ENCODE peak calls at places on chromosomes 5 and 9, in four cellular contexts. W is PC-3, M is GM23248, U is PC-9. C is an unnamed sample. For H3K27me3, the result is how much of the 10 kb centered on the place peaks cover.

GRCh38 chr5:65721050-65721774 is 697 bp downstream of the SGTB start:
- DNase-seq in W (peak), M (peak), U (no peak), C (peak)

GRCh38 chr5:122267195-122267594 is 44.8 kb upstream of the SNCAIP start:
- DNase-seq in W (no peak), M (no peak), U (no peak), C (no peak)

GRCh38 chr5:126811515-126812198 is 34.7 kb downstream of the LMNB1 start:
- DNase-seq in W (no peak), M (peak), U (no peak), C (no peak)

GRCh38 chr5:21142791-21143190 is 1154.8 kb upstream of the CDH18 start:
- DNase-seq in W (no peak), M (no peak), U (no peak), C (no peak)

GRCh38 chr5:109943701-109944235 is 254.0 kb downstream of the MAN2A1 start:
- DNase-seq in W (no peak), M (no peak), U (no peak), C (no peak)

GRCh38 chr9:23573800-23574199 is 252.2 kb downstream of the ELAVL2 start:
- DNase-seq in W (no peak), M (no peak), U (no peak), C (no peak)

GRCh38 chr5:32780508-32780919 is 69.4 kb downstream of the NPR3 start:
- DNase-seq in W (no peak), M (peak), U (no peak), C (no peak)

GRCh38 chr5:80254767-80255424 is 952 bp downstream of the SERINC5 start:
- DNase-seq in W (peak), M (peak), U (no peak), C (no peak)

GRCh38 chr9:137907776-137908175 is 30.2 kb downstream of the CACNA1B start:
- DNase-seq in W (no peak), M (no peak), U (no peak), C (no peak)

GRCh38 chr9:125794708-125795107 is 47.5 kb downstream of the PBX3 start:
- DNase-seq in W (no peak), M (no peak), U (no peak), C (no peak)

GRCh38 chr9:15718423-15718822 is 165.6 kb downstream of the CCDC171 start:
- DNase-seq in W (no peak), M (no peak), U (no peak), C (no peak)

GRCh38 chr5:161865510-161865909 is 17.6 kb downstream of the GABRA1 start:
- DNase-seq in W (no peak), M (no peak), U (no peak), C (no peak)

GRCh38 chr9:84339523-84339922 is 1.0 kb downstream of the SLC28A3 start:
- DNase-seq in W (no peak), M (no peak), U (no peak), C (no peak)

GRCh38 chr5:148905541-148905940 is 79.1 kb downstream of the ADRB2 start:
- DNase-seq in W (no peak), M (no peak), U (no peak), C (no peak)

GRCh38 chr5:51411917-51412316 is 28.7 kb downstream of the ISL1 start:
- DNase-seq in W (no peak), M (no peak), U (no peak), C (no peak)

GRCh38 chr9:104740596-104740995 is 6.9 kb upstream of the NIPSNAP3A start:
- DNase-seq in W (peak), M (peak), U (peak), C (no peak)

GRCh38 chr5:103891151-103891550 is 328.6 kb upstream of the NUDT12 start:
- DNase-seq in W (peak), M (no peak), U (no peak), C (no peak)

GRCh38 chr5:149254506-149254905 is 17.2 kb upstream of the AFAP1L1 start:
- DNase-seq in W (peak), M (peak), U (no peak), C (no peak)

GRCh38 chr5:1409386-1410110 is 35.7 kb downstream of the SLC6A3 start:
- DNase-seq in W (peak), M (peak), U (no peak), C (no peak)

GRCh38 chr5:132237141-132237540 is 9.5 kb upstream of the P4HA2 start:
- DNase-seq in W (no peak), M (peak), U (no peak), C (no peak)

GRCh38 chr5:150333400-150333799 is 24.1 kb upstream of the TCOF1 start:
- DNase-seq in W (no peak), M (no peak), U (no peak), C (no peak)

GRCh38 chr5:140228364-140228837 is 53.4 kb downstream of the CYSTM1 start:
- DNase-seq in W (no peak), M (no peak), U (no peak), C (no peak)

GRCh38 chr9:130528674-130529073 is 50.7 kb upstream of the FUBP3 start:
- DNase-seq in W (no peak), M (no peak), U (no peak), C (no peak)

GRCh38 chr5:36703245-36703860 is 96.9 kb downstream of the SLC1A3 start:
- DNase-seq in W (no peak), M (peak), U (no peak), C (no peak)

GRCh38 chr5:143594913-143595818 is 191.7 kb upstream of the NR3C1 start:
- DNase-seq in W (peak), M (peak), U (peak), C (no peak)

GRCh38 chr5:150848271-150848670 is 1.9 kb downstream of the IRGM start:
- DNase-seq in W (peak), M (peak), U (no peak), C (no peak)

GRCh38 chr5:137462816-137463520 is 36.2 kb downstream of the SPOCK1 start:
- DNase-seq in W (peak), M (peak), U (no peak), C (no peak)

GRCh38 chr5:68292316-68292715 is 76.8 kb downstream of the PIK3R1 start:
- DNase-seq in W (no peak), M (peak), U (no peak), C (no peak)

GRCh38 chr5:16871746-16872339 is 64.2 kb downstream of the MYO10 start:
- DNase-seq in W (peak), M (peak), U (no peak), C (peak)

GRCh38 chr5:88263349-88263748 is 5.3 kb downstream of the TMEM161B start:
- DNase-seq in W (no peak), M (no peak), U (no peak), C (no peak)

GRCh38 chr9:36991516-36992134 is 42.4 kb downstream of the PAX5 start:
- DNase-seq in W (peak), M (no peak), U (no peak), C (no peak)

GRCh38 chr5:170467000-170467707 is 36.7 kb upstream of the KCNIP1 start:
- DNase-seq in W (peak), M (peak), U (peak), C (peak)

GRCh38 chr5:150429410-150429873 is 16.7 kb upstream of the CD74 start:
- DNase-seq in W (no peak), M (no peak), U (no peak), C (no peak)

GRCh38 chr5:133806847-133807246 is 161.6 kb downstream of the C5orf15 start:
- DNase-seq in W (no peak), M (no peak), U (no peak), C (no peak)

GRCh38 chr5:133807348-133807747 is 161.1 kb downstream of the C5orf15 start:
- DNase-seq in W (no peak), M (no peak), U (no peak), C (no peak)

GRCh38 chr5:133814152-133814551 is 154.3 kb downstream of the C5orf15 start:
- DNase-seq in W (no peak), M (peak), U (no peak), C (no peak)

GRCh38 chr5:133809801-133810200 is 158.6 kb downstream of the C5orf15 start:
- DNase-seq in W (no peak), M (no peak), U (no peak), C (no peak)

DNA sequence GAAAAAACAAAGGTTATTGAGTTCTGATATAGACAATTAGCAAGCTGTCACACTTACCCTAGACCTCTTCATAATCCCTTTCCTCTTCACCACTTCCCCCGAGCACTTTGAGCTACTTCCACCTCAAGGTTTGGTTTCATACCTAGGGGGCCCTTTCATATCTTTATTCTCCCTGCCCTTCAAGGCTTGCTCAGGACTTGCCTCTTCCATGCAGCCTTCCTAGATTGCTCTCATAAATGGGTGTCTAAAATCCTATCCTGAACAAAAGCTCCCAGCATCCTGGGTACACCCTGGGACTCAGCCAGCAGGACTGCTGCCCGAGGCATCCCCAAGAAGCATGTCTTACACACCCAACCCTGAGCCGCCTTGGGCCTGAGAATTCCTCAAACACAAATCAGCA is 157.3 kb downstream of the C5orf15 start:
- DNase-seq in W (no peak), M (no peak), U (no peak), C (no peak)
- H3K27me3 ChIP-seq in W (under half), M (under half), U (under half), C (under half)

DNA sequence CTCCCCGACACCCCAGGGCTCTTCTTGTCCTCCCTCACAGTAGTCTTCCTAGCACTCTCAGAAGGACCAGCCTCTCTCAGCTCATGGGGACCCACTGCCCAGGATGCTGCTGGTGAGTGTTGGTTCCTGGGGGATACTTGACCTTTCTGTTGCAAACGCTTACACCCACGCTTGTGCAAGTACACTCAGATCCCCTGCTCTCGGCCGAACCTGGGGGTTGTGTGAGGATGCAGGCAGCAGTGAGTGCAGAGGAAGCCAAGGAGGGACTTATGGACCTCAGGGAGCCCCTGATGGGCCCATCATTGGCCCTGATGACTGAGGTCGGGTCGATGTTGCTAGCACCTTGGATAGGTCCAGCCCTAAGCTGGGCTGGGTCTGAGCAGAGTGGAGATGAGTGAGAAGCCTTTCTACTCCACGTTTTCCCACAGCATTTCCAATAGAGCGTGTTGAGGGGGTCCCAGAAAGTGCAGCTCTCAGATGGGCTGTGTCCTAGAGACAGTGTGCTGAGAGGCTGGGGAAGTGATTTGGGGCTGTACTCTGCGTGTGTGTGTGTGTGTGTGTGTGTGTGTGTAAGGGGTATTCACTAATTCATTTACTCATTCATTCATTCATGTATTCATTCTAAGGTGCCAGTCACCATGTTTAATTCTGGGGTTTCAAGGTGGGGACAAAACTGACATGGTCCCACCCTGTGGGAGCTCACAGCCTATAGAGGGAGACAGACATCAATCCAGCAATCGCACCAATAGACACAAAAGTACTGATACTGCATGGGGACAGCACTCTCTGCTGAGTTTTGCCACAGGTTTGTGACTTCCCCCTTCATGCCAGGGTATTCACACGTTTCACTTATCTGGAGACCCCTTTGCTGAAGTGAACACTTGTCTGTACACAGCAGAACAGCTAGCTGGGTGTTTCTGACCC is 25.2 kb upstream of the PITX1 start:
- DNase-seq in W (no peak), M (no peak), U (no peak), C (no peak)
- H3K27me3 ChIP-seq in W (under half), M (half or more), U (under half), C (under half)

DNA sequence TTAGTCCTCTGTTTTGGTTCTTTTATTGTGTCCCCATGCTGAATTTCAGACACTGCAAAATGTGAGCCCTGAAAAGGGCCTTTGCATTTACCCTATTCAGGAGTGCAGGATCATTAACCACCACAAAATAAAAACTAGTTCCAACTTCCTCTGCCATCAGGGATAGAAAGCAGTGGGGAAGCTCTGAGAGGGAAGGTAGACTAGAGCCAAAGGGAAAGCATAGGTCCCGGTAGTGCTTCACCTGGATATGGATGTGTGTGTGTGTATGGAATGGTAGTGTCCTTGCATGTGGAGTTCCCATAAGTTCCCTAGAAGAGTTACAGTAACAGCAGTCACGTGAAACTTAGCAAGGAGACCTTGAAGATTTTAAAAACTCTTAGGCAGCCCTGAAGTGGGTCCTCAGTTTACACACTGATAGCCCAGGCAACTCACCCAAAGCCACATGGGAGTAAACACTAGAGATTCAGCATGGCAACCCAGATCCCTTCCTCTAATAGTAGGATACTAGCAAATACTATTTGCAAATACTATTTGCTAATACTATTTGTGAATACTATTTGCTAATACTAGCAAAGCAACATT is 70.2 kb upstream of the IFNE start:
- DNase-seq in W (no peak), M (no peak), U (no peak), C (no peak)
- H3K27me3 ChIP-seq in W (under half), M (under half), U (under half), C (under half)

GRCh38 chr9:135515541-135515951 is 5.7 kb upstream of the LCN1 start:
- DNase-seq in W (no peak), M (no peak), U (no peak), C (no peak)

GRCh38 chr9:135514342-135515082 is 6.7 kb upstream of the LCN1 start:
- DNase-seq in W (no peak), M (no peak), U (no peak), C (no peak)

GRCh38 chr9:135515083-135515511 is 6.1 kb upstream of the LCN1 start:
- DNase-seq in W (no peak), M (no peak), U (no peak), C (no peak)

GRCh38 chr9:135517407-135517822 is 3.8 kb upstream of the LCN1 start:
- DNase-seq in W (no peak), M (no peak), U (no peak), C (no peak)

DNA sequence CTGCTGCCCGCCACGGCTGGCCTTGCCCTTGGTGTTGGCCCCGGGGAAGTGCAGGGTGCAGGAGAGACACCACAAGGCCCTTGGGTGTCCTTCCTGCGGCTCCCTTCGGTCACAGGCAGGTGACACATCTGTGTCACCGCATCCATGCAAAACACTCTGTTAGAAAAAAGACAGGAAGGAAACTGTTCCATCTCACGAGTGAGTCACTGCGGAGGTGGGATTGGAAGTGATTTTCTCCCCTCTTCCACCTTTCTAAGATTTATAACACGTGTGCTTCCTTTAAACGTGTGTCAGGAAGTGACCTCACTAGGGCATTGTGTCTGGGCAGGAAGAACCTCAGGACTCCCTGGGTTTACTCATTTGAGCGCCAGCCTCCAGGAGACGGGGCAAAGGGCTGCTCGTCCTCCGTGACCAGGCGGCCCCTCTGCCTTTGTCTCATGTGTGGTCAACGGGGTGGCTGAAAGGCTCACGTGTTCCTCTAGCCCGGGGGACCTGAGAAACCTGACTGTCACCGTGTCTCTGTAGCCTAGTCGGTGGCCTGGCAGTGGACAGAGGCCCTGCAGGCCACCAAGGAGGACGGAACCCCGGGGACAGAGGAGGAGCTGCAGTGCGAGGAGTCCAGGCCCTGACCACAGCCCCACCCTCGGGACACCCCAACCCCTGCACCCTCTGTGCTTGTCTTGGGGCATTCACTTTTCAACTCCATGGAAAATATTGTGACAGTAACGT is 4.9 kb upstream of the LCN1 start:
- DNase-seq in W (peak), M (no peak), U (no peak), C (no peak)
- H3K27me3 ChIP-seq in W (under half), M (under half), U (under half), C (under half)

DNA sequence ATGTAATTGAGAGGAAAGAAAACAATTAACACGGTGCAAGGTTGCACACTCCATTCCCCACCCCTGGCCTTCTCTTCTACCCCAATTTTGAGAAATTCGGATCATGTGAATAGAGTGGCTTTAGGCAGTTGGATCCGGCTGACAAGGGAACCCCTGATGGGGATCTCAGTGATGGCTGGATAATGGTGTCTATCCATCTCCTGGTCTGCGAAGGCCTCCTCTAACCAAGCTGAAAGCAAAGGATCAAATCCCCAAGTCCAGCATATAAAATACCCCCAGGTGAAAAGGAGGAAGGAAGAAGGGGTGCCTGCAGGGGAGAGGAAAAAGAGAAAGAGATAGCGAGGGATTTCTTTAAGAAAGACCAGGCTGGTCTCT is 16.0 kb downstream of the NR2F1 start:
- DNase-seq in W (no peak), M (no peak), U (no peak), C (no peak)
- H3K27me3 ChIP-seq in W (under half), M (under half), U (under half), C (under half)

DNA sequence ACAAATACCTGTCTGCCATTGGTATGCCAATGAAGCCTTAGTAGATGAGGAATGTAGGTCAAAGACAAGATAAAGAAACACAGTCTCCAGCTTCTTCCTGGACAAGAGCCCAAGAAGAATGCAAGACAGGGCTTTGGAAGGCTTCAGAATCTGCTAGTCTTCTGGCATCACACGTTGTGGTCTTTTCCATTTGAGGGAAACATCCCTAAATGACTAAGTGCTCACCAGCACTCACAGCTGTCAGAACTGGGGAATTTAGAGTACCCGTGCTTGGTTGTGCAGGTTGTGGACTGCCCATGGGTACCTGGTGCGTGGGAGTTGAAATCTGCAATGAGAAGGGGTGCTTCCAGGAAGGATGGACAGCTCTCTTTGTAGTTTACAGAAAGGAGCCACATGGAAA is 27.1 kb upstream of the NFIB start:
- DNase-seq in W (no peak), M (no peak), U (no peak), C (no peak)
- H3K27me3 ChIP-seq in W (under half), M (half or more), U (under half), C (half or more)

GRCh38 chr9:134942421-134943119 is 24.9 kb upstream of the FCN1 start:
- DNase-seq in W (no peak), M (peak), U (no peak), C (no peak)
- H3K27me3 ChIP-seq in W (under half), M (under half), U (half or more), C (under half)

GRCh38 chr9:81396528-81396927 is 292.8 kb downstream of the TLE1 start:
- DNase-seq in W (no peak), M (no peak), U (no peak), C (no peak)
- H3K27me3 ChIP-seq in W (under half), M (under half), U (under half), C (under half)

DNA sequence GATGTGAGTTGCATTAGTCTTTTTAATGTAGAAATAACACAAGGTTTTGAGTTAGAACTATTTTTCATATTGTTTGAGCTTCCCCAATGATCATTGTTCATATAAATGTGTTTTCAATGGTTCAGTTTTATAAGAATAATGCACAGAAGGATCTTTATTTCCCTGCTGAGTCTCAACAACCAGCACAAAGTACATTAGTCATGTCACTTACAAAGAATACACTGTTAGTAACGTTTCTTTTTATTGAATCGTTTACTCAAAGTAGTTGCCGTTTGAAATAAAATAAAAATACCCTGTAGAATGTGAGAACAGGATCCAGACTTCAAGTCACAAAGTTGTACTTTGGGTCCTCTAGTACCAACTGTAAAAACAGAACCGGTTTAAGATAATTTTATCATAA is 41.5 kb downstream of the ERCC8 start:
- DNase-seq in W (no peak), M (no peak), U (no peak), C (no peak)
- H3K27me3 ChIP-seq in W (under half), M (under half), U (under half), C (under half)

C was measured in AG04450.